ENCODE peak calls at places on chromosomes 11 and 22, in eight cellular contexts. J is cardiac muscle cell; S is SK-N-SH; D is HepG2; A is A549; Q is gastrocnemius medialis; C is AG04450; K is CD4-positive, CD25-positive, alpha-beta regulatory T cell. H is an unnamed sample.
A peak's percentile ranks its signal among the peaks of the same experiment; 100 is the strongest.

GRCh38 chr22:30778261-30778660 is 83.6 kb downstream of the OSBP2 start:
- DNase-seq in D (no peak), J (no peak), C (no peak), S (no peak), Q (no peak), K (no peak), A (no peak), H (no peak)

GRCh38 chr11:79042824-79043223 is 398.0 kb downstream of the TENM4 start:
- DNase-seq in K (no peak), A (no peak), S (no peak), J (no peak), C (no peak), Q (no peak), D (no peak), H (no peak)

GRCh38 chr22:35480143-35480542 is 60.5 kb upstream of the RASD2 start:
- DNase-seq in D (no peak), S (no peak), C (no peak), K (no peak), J (no peak), Q (peak; percentile 40), A (no peak), H (no peak)

GRCh38 chr11:12109591-12110196 is 696 bp upstream of the MICAL2 start:
- DNase-seq in A (no peak), K (peak; percentile 70), Q (no peak), C (no peak), J (no peak), S (no peak), D (no peak), H (no peak)

GRCh38 chr11:134586726-134587125 is 174.7 kb upstream of the B3GAT1 start:
- DNase-seq in C (no peak), D (no peak), S (no peak), J (no peak), Q (no peak), A (no peak), K (no peak), H (no peak)

GRCh38 chr11:107446822-107447431 is 10.7 kb downstream of the CWF19L2 start:
- DNase-seq in A (no peak), D (no peak), S (no peak), K (no peak), C (no peak), J (no peak), Q (no peak), H (no peak)

GRCh38 chr11:62217191-62217748 is 8.8 kb downstream of the SCGB2A1 start:
- DNase-seq in D (peak; percentile 19), C (no peak), J (peak; percentile 10), Q (no peak), K (peak; percentile 15), A (peak; percentile 46), S (no peak), H (peak; percentile 7)

GRCh38 chr11:69044111-69045013 is 4.4 kb upstream of the TPCN2 start:
- DNase-seq in J (peak; percentile 82), D (peak; percentile 68), A (peak; percentile 84), Q (peak; percentile 24), C (peak; percentile 53), K (peak; percentile 18), S (peak; percentile 77), H (peak; percentile 33)

GRCh38 chr11:69089258-69089657 is 40.5 kb downstream of the TPCN2 start:
- DNase-seq in D (no peak), J (no peak), S (no peak), A (peak; percentile 38), K (no peak), C (no peak), Q (peak; percentile 53), H (no peak)

GRCh38 chr11:90392692-90393091 is 169.8 kb upstream of the CHORDC1 start:
- DNase-seq in A (no peak), J (no peak), C (no peak), D (no peak), Q (no peak), K (no peak), S (no peak), H (no peak)

GRCh38 chr11:133318221-133318620 is 214.1 kb downstream of the OPCML start:
- DNase-seq in K (no peak), C (no peak), D (no peak), S (no peak), A (no peak), J (no peak), Q (no peak), H (peak; percentile 43)

GRCh38 chr22:42425337-42425988 is 6.7 kb downstream of the NFAM1 start:
- DNase-seq in K (no peak), A (no peak), J (no peak), Q (no peak), S (no peak), D (no peak), C (no peak), H (no peak)

GRCh38 chr11:100546714-100547113 is 140.4 kb upstream of the ARHGAP42 start:
- DNase-seq in S (no peak), D (no peak), Q (no peak), C (no peak), K (no peak), A (peak; percentile 20), J (peak; percentile 42), H (no peak)

GRCh38 chr22:19891350-19892248 is 36.9 kb upstream of the GNB1L start:
- DNase-seq in C (peak; percentile 59), Q (no peak), S (peak; percentile 89), K (peak; percentile 92), J (no peak), A (no peak), D (peak; percentile 71), H (peak; percentile 54)

GRCh38 chr11:102256251-102256650 is 61.0 kb upstream of the BIRC3 start:
- DNase-seq in A (no peak), Q (no peak), D (no peak), C (no peak), S (no peak), J (no peak), K (no peak), H (no peak)

GRCh38 chr22:38107692-38108515 is 2.6 kb downstream of the BAIAP2L2 start:
- DNase-seq in D (peak; percentile 93), S (no peak), Q (no peak), K (no peak), C (no peak), J (no peak), A (peak; percentile 52), H (no peak)

GRCh38 chr11:35549787-35550186 is 24.4 kb upstream of the PAMR1 start:
- DNase-seq in D (no peak), K (no peak), C (peak; percentile 95), Q (no peak), A (peak; percentile 16), S (no peak), J (peak; percentile 93), H (no peak)

GRCh38 chr11:62999649-63000048 is 14.9 kb upstream of the SLC22A6 start:
- DNase-seq in J (no peak), A (no peak), C (no peak), K (no peak), Q (no peak), D (no peak), S (no peak), H (no peak)

GRCh38 chr11:11813288-11813962 is 28.3 kb upstream of the USP47 start:
- DNase-seq in D (peak; percentile 94), C (peak; percentile 81), Q (peak; percentile 20), S (no peak), K (no peak), J (no peak), A (peak; percentile 87), H (no peak)

GRCh38 chr11:74138572-74138971 is 32.2 kb downstream of the C2CD3 start:
- DNase-seq in Q (peak; percentile 50), S (no peak), D (peak; percentile 93), K (no peak), C (peak; percentile 97), A (peak; percentile 97), J (peak; percentile 66), H (no peak)

GRCh38 chr11:94272738-94273313 is 31.6 kb upstream of the IZUMO1R start:
- DNase-seq in D (no peak), Q (no peak), A (no peak), K (no peak), C (no peak), S (no peak), J (no peak), H (no peak)

GRCh38 chr22:46971141-46971775 is 208.8 kb downstream of the TBC1D22A start:
- DNase-seq in K (no peak), J (peak; percentile 67), C (no peak), Q (no peak), D (no peak), S (peak; percentile 68), A (no peak), H (no peak)

GRCh38 chr22:37282385-37282677 is at the start of gene CYTH4:
- DNase-seq in S (no peak), Q (no peak), J (no peak), C (no peak), A (no peak), K (peak; percentile 83), D (no peak), H (no peak)

GRCh38 chr11:108913204-108913603 is 248.3 kb downstream of the DDX10 start:
- DNase-seq in S (no peak), J (no peak), A (no peak), C (no peak), D (no peak), Q (no peak), K (no peak), H (no peak)
- H3K27ac ChIP-seq in S (no peak overlapping the region), J (no peak overlapping the region), A (no peak overlapping the region), C (no peak overlapping the region), D (no peak overlapping the region), Q (no peak overlapping the region), K (no peak overlapping the region), H (no peak overlapping the region)

GRCh38 chr11:65426839-65427690 is 4.5 kb downstream of the NEAT1 start:
- DNase-seq in D (no peak), K (peak; percentile 76), J (no peak), Q (no peak), C (no peak), A (peak; percentile 80), S (no peak), H (no peak)
- H3K4me3 ChIP-seq in D (peak overlapping the region; percentile 91), K (peak overlapping the region; percentile 97), J (no peak overlapping the region), Q (peak overlapping the region; percentile 81), C (peak overlapping the region; percentile 97), A (peak overlapping the region; percentile 95), S (peak overlapping the region; percentile 77), H (no peak overlapping the region)

GRCh38 chr11:17010851-17011420 is 3.3 kb downstream of the PLEKHA7 start:
- DNase-seq in A (no peak), S (no peak), C (no peak), J (no peak), D (no peak), K (no peak), Q (no peak), H (no peak)
- H3K27ac ChIP-seq in A (peak overlapping the region; percentile 68), S (no peak overlapping the region), C (no peak overlapping the region), J (no peak overlapping the region), D (no peak overlapping the region), K (no peak overlapping the region), Q (no peak overlapping the region), H (no peak overlapping the region)

GRCh38 chr22:41368543-41368817 is 13.3 kb upstream of the TEF start:
- DNase-seq in A (no peak), C (no peak), J (no peak), S (no peak), K (no peak), D (no peak), Q (no peak), H (no peak)

GRCh38 chr22:41369089-41369745 is 12.5 kb upstream of the TEF start:
- DNase-seq in A (no peak), D (no peak), Q (no peak), K (no peak), S (no peak), J (no peak), C (no peak), H (no peak)

GRCh38 chr22:41366323-41367014 is 15.3 kb upstream of the TEF start:
- DNase-seq in J (no peak), A (no peak), S (no peak), K (no peak), D (no peak), C (no peak), Q (no peak), H (no peak)

GRCh38 chr22:41367039-41367679 is 14.6 kb upstream of the TEF start:
- DNase-seq in Q (peak; percentile 90), K (no peak), S (peak; percentile 91), C (peak; percentile 93), D (peak; percentile 80), J (peak; percentile 70), A (peak; percentile 57), H (no peak)

GRCh38 chr22:41367680-41368542 is 13.8 kb upstream of the TEF start:
- DNase-seq in K (no peak), A (no peak), D (peak; percentile 39), Q (no peak), J (no peak), C (no peak), S (no peak), H (no peak)
- H3K4me3 ChIP-seq in K (no peak overlapping the region), A (no peak overlapping the region), D (no peak overlapping the region), Q (peak overlapping the region; percentile 51), J (no peak overlapping the region), C (peak overlapping the region; percentile 55), S (no peak overlapping the region), H (no peak overlapping the region)